ENCODE peak calls at places on chromosome 15, in eight cellular contexts. One of them, this sample, is unnamed.

GRCh38 chr15:37979597-37979996 is 45.2 kb downstream of the TMCO5A start:
- DNase-seq in psoas muscle: no peak
- DNase-seq in fibroblast of mammary gland: no peak
- DNase-seq in pancreas: no peak
- DNase-seq in fibroblast of villous mesenchyme: no peak
- DNase-seq in cardiac muscle cell: no peak
- DNase-seq in GM23338: no peak
- DNase-seq in CD8-positive, alpha-beta T cell: no peak
- DNase-seq in this sample: no peak

GRCh38 chr15:79067969-79068368 is 22.6 kb downstream of the RASGRF1 start:
- DNase-seq in CD8-positive, alpha-beta T cell: no peak
- DNase-seq in pancreas: no peak
- DNase-seq in GM23338: no peak
- DNase-seq in fibroblast of mammary gland: no peak
- DNase-seq in cardiac muscle cell: peak
- DNase-seq in fibroblast of villous mesenchyme: no peak
- DNase-seq in psoas muscle: no peak
- DNase-seq in this sample: no peak

GRCh38 chr15:86229966-86230365 is 150.3 kb downstream of the AGBL1 start:
- DNase-seq in fibroblast of villous mesenchyme: no peak
- DNase-seq in CD8-positive, alpha-beta T cell: no peak
- DNase-seq in GM23338: peak
- DNase-seq in pancreas: no peak
- DNase-seq in psoas muscle: no peak
- DNase-seq in cardiac muscle cell: no peak
- DNase-seq in fibroblast of mammary gland: no peak
- DNase-seq in this sample: no peak

GRCh38 chr15:70473623-70474366 is 289.6 kb downstream of the UACA start:
- DNase-seq in pancreas: no peak
- DNase-seq in fibroblast of mammary gland: no peak
- DNase-seq in cardiac muscle cell: no peak
- DNase-seq in psoas muscle: no peak
- DNase-seq in GM23338: no peak
- DNase-seq in fibroblast of villous mesenchyme: no peak
- DNase-seq in CD8-positive, alpha-beta T cell: no peak
- DNase-seq in this sample: no peak

GRCh38 chr15:68431037-68431791 is 749 bp downstream of the ITGA11 start:
- DNase-seq in psoas muscle: peak
- DNase-seq in fibroblast of villous mesenchyme: no peak
- DNase-seq in CD8-positive, alpha-beta T cell: no peak
- DNase-seq in fibroblast of mammary gland: no peak
- DNase-seq in cardiac muscle cell: peak
- DNase-seq in pancreas: no peak
- DNase-seq in GM23338: peak
- DNase-seq in this sample: no peak

GRCh38 chr15:69410290-69410874 is 3.8 kb upstream of the KIF23 start:
- DNase-seq in fibroblast of mammary gland: no peak
- DNase-seq in CD8-positive, alpha-beta T cell: no peak
- DNase-seq in GM23338: peak
- DNase-seq in psoas muscle: no peak
- DNase-seq in pancreas: no peak
- DNase-seq in cardiac muscle cell: peak
- DNase-seq in fibroblast of villous mesenchyme: no peak
- DNase-seq in this sample: peak

GRCh38 chr15:66649235-66649984 is 52.6 kb upstream of the SMAD6 start:
- DNase-seq in fibroblast of villous mesenchyme: no peak
- DNase-seq in GM23338: no peak
- DNase-seq in cardiac muscle cell: no peak
- DNase-seq in fibroblast of mammary gland: no peak
- DNase-seq in CD8-positive, alpha-beta T cell: no peak
- DNase-seq in pancreas: no peak
- DNase-seq in psoas muscle: no peak
- DNase-seq in this sample: no peak

GRCh38 chr15:19987389-19988048 is 554.1 kb downstream of the GOLGA6L6 start:
- DNase-seq in psoas muscle: no peak
- DNase-seq in fibroblast of villous mesenchyme: no peak
- DNase-seq in cardiac muscle cell: no peak
- DNase-seq in fibroblast of mammary gland: no peak
- DNase-seq in CD8-positive, alpha-beta T cell: no peak
- DNase-seq in GM23338: peak
- DNase-seq in pancreas: no peak
- DNase-seq in this sample: peak

GRCh38 chr15:49428392-49429095 is 5.5 kb downstream of the FGF7 start:
- DNase-seq in fibroblast of mammary gland: peak
- DNase-seq in psoas muscle: no peak
- DNase-seq in fibroblast of villous mesenchyme: peak
- DNase-seq in GM23338: no peak
- DNase-seq in CD8-positive, alpha-beta T cell: no peak
- DNase-seq in cardiac muscle cell: peak
- DNase-seq in pancreas: no peak
- DNase-seq in this sample: no peak

GRCh38 chr15:94239474-94239873 is 8.1 kb downstream of the MCTP2 start:
- DNase-seq in GM23338: no peak
- DNase-seq in psoas muscle: no peak
- DNase-seq in cardiac muscle cell: no peak
- DNase-seq in CD8-positive, alpha-beta T cell: no peak
- DNase-seq in fibroblast of villous mesenchyme: no peak
- DNase-seq in fibroblast of mammary gland: no peak
- DNase-seq in pancreas: no peak
- DNase-seq in this sample: no peak

GRCh38 chr15:38533926-38534325 is 30.7 kb downstream of the RASGRP1 start:
- DNase-seq in psoas muscle: no peak
- DNase-seq in pancreas: no peak
- DNase-seq in fibroblast of villous mesenchyme: no peak
- DNase-seq in cardiac muscle cell: no peak
- DNase-seq in GM23338: no peak
- DNase-seq in CD8-positive, alpha-beta T cell: no peak
- DNase-seq in fibroblast of mammary gland: no peak
- DNase-seq in this sample: no peak

GRCh38 chr15:27573800-27574485 is 525.2 kb downstream of the OCA2 start:
- DNase-seq in CD8-positive, alpha-beta T cell: no peak
- DNase-seq in fibroblast of mammary gland: no peak
- DNase-seq in cardiac muscle cell: no peak
- DNase-seq in pancreas: no peak
- DNase-seq in psoas muscle: no peak
- DNase-seq in fibroblast of villous mesenchyme: no peak
- DNase-seq in GM23338: no peak
- DNase-seq in this sample: no peak

GRCh38 chr15:27589260-27589659 is 509.9 kb downstream of the OCA2 start:
- DNase-seq in fibroblast of mammary gland: no peak
- DNase-seq in cardiac muscle cell: no peak
- DNase-seq in CD8-positive, alpha-beta T cell: no peak
- DNase-seq in GM23338: no peak
- DNase-seq in psoas muscle: no peak
- DNase-seq in fibroblast of villous mesenchyme: no peak
- DNase-seq in pancreas: peak
- DNase-seq in this sample: no peak

GRCh38 chr15:101167791-101168462 is 83.9 kb downstream of the CHSY1 start:
- DNase-seq in GM23338: no peak
- DNase-seq in cardiac muscle cell: no peak
- DNase-seq in CD8-positive, alpha-beta T cell: peak
- DNase-seq in fibroblast of mammary gland: peak
- DNase-seq in fibroblast of villous mesenchyme: peak
- DNase-seq in pancreas: no peak
- DNase-seq in psoas muscle: peak
- DNase-seq in this sample: no peak

GRCh38 chr15:62253294-62253693 is 88.2 kb upstream of the C2CD4B start:
- DNase-seq in fibroblast of mammary gland: no peak
- DNase-seq in CD8-positive, alpha-beta T cell: no peak
- DNase-seq in psoas muscle: no peak
- DNase-seq in GM23338: peak
- DNase-seq in cardiac muscle cell: no peak
- DNase-seq in fibroblast of villous mesenchyme: no peak
- DNase-seq in pancreas: no peak
- DNase-seq in this sample: peak

GRCh38 chr15:72271895-72272212 is 500 bp downstream of the PARP6 start:
- DNase-seq in fibroblast of mammary gland: peak
- DNase-seq in GM23338: peak
- DNase-seq in cardiac muscle cell: peak
- DNase-seq in psoas muscle: no peak
- DNase-seq in pancreas: no peak
- DNase-seq in CD8-positive, alpha-beta T cell: no peak
- DNase-seq in fibroblast of villous mesenchyme: peak
- DNase-seq in this sample: no peak

DNA sequence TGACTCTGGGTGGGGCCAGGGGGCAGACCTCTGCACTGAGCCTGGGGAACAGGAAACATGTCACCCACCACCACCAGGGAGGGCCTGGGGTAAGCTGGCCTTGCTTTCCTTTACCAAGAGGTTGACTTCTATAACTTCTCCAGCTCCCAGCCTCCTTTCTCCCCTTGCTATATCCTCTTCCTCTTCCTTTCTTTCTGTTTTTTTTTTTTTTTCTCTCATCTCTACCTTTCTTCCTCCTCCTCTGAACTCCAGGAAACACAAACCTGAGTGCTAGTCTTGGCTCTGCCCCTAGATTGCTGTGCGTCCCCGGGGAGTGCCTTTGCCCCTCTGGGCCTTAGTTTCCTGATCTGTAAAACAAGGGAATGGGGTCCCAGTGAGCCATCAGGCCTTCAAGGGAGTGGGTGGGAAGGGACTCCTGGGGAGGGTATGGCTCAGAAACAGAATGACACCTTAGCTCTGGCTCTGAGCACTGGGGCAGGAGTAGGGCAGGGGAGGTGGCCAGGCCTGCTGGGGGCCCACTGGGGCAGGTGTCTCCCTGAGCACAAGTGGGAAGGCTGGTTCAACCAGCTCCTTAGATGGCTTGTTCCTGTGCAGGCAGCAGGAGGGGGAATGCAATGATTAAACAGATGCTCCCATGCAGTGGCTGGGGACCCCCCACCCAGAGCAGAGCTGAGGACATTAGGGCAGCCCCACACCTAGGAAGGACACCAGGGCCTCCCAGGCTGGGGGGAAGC is 4.3 kb downstream of the SNX33 start:
- DNase-seq in cardiac muscle cell: no peak
- DNase-seq in CD8-positive, alpha-beta T cell: no peak
- DNase-seq in fibroblast of villous mesenchyme: no peak
- DNase-seq in GM23338: no peak
- DNase-seq in fibroblast of mammary gland: no peak
- DNase-seq in psoas muscle: no peak
- DNase-seq in pancreas: peak
- DNase-seq in this sample: no peak
- H3K4me3 ChIP-seq in cardiac muscle cell: no peak
- H3K4me3 ChIP-seq in CD8-positive, alpha-beta T cell: no peak
- H3K4me3 ChIP-seq in fibroblast of villous mesenchyme: peak
- H3K4me3 ChIP-seq in GM23338: peak
- H3K4me3 ChIP-seq in fibroblast of mammary gland: peak
- H3K4me3 ChIP-seq in psoas muscle: peak
- H3K4me3 ChIP-seq in pancreas: peak
- H3K4me3 ChIP-seq in this sample: no peak

GRCh38 chr15:58551764-58552504 is 120.1 kb downstream of the LIPC start:
- DNase-seq in fibroblast of villous mesenchyme: peak
- DNase-seq in cardiac muscle cell: no peak
- DNase-seq in psoas muscle: no peak
- DNase-seq in GM23338: peak
- DNase-seq in pancreas: no peak
- DNase-seq in fibroblast of mammary gland: peak
- DNase-seq in CD8-positive, alpha-beta T cell: no peak
- DNase-seq in this sample: peak
- H3K4me3 ChIP-seq in fibroblast of villous mesenchyme: peak
- H3K4me3 ChIP-seq in cardiac muscle cell: no peak
- H3K4me3 ChIP-seq in psoas muscle: no peak
- H3K4me3 ChIP-seq in GM23338: no peak
- H3K4me3 ChIP-seq in pancreas: no peak
- H3K4me3 ChIP-seq in fibroblast of mammary gland: peak
- H3K4me3 ChIP-seq in CD8-positive, alpha-beta T cell: no peak
- H3K4me3 ChIP-seq in this sample: no peak

DNA sequence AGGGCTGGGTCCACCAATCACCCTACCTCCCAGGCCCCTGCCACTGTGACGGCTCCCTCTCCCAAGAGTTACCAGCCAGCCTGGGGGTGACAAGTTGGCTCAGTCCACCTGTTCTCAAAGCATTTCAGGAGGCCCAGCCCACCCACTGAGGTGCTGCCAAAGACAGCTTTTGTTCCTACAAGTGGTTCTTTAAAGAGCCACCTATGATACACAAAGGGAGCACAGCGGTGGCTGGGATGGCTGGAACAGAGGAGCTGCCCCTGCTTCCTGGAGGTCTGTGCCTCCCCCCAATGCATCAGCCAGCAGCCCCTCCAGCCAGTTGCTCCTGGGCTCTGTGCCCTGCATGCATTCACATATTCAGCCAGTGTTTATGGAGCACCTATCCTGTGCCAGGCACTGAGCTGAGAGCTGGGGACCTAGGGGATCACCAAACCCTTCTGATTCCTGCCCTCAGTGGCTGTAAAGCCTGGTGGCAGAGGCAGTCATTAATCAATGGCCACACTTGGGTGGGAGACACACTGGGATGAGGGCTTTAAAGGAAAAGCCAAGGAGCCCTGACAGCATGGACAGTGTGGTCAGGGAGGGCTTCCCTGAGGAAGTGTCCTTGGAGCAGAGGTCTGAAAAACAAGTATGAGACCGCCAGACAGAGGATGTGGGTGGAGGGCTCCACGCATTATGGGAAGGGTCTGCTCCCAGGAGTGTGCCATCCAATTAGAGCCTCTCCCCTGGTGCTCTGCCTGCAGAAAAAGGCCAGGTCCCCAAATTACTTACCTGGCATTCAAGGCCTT is 107.1 kb upstream of the LINGO1 start:
- DNase-seq in psoas muscle: no peak
- DNase-seq in fibroblast of villous mesenchyme: no peak
- DNase-seq in CD8-positive, alpha-beta T cell: no peak
- DNase-seq in GM23338: peak
- DNase-seq in cardiac muscle cell: no peak
- DNase-seq in pancreas: no peak
- DNase-seq in fibroblast of mammary gland: no peak
- DNase-seq in this sample: no peak
- H3K4me3 ChIP-seq in psoas muscle: no peak
- H3K4me3 ChIP-seq in fibroblast of villous mesenchyme: no peak
- H3K4me3 ChIP-seq in CD8-positive, alpha-beta T cell: no peak
- H3K4me3 ChIP-seq in GM23338: peak
- H3K4me3 ChIP-seq in cardiac muscle cell: no peak
- H3K4me3 ChIP-seq in pancreas: no peak
- H3K4me3 ChIP-seq in fibroblast of mammary gland: no peak
- H3K4me3 ChIP-seq in this sample: no peak

DNA sequence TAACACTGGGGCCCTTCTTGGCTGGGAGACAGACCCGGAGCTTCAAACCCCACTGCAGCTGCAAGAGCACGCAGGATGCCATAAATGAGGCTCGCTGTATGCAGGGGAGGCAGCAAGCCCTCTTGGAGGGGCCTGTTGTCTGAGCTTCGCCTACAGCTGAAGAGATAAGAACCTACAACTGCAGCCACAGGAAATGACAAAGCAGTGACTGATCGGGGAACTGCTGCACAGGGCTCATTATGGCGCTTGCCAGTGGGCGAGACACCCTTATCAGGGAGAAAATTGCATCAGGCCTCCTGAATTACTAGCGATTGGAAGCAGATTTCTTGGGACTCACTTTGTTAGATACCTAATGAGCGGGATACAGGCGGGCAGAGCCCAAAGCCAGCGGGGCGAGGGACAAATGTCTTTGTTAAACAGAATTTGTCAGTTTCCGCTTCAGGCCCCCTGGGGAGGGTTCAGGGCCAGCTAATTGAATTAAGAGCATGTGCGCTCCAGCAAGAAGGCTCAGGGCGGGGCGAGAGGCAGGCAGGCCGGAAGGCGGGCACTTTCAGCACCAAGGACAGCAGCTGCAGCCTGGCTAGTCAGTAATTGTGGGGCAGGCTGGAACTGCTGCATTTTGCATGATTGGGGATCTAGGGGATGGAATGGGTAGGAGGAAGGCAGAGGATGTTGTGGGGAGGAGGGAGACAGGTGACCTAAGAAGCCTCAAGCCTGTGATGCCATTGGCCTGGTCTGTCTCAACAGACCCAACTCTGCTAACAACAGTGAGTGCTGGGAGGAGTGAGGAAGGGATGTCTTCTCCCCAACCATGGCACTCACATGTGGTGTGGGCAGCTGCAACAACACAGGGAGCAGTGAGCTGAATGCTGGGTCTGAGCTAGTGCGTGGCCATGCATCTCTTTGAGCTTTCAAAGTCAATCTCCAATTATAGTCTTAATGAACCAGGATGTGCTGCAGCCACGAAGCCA is 55.3 kb downstream of the CCDC33 start:
- DNase-seq in GM23338: peak
- DNase-seq in psoas muscle: peak
- DNase-seq in cardiac muscle cell: peak
- DNase-seq in pancreas: peak
- DNase-seq in fibroblast of mammary gland: peak
- DNase-seq in fibroblast of villous mesenchyme: peak
- DNase-seq in CD8-positive, alpha-beta T cell: peak
- DNase-seq in this sample: peak
- H3K4me3 ChIP-seq in GM23338: peak
- H3K4me3 ChIP-seq in psoas muscle: no peak
- H3K4me3 ChIP-seq in cardiac muscle cell: no peak
- H3K4me3 ChIP-seq in pancreas: no peak
- H3K4me3 ChIP-seq in fibroblast of mammary gland: no peak
- H3K4me3 ChIP-seq in fibroblast of villous mesenchyme: no peak
- H3K4me3 ChIP-seq in CD8-positive, alpha-beta T cell: no peak
- H3K4me3 ChIP-seq in this sample: no peak